ENCODE peak calls at places on chromosome 22, in five cellular contexts. B, D, G, Z and F are unnamed samples.

GRCh38 chr22:28027453-28028448 is 108.7 kb upstream of the PITPNB start:
- DNase-seq in B (no peak), G (no peak), Z (peak), D (no peak), F (no peak)

GRCh38 chr22:39223091-39223710 is 21.6 kb downstream of the PDGFB start:
- DNase-seq in G (no peak), Z (no peak), B (no peak), D (no peak), F (no peak)

GRCh38 chr22:38272373-38273134 is at the start of gene TMEM184B:
- DNase-seq in B (peak), D (no peak), G (peak), Z (peak), F (no peak)

GRCh38 chr22:36734171-36735058 is 30.9 kb upstream of the CACNG2 start:
- DNase-seq in G (no peak), B (no peak), Z (no peak), D (no peak), F (no peak)

GRCh38 chr22:45425101-45425500 is 11.6 kb downstream of the RIBC2 start:
- DNase-seq in Z (no peak), G (no peak), B (no peak), D (no peak), F (no peak)

GRCh38 chr22:24571266-24571665 is 15.5 kb downstream of the SNRPD3 start:
- DNase-seq in G (no peak), B (no peak), Z (no peak), D (no peak), F (no peak)

GRCh38 chr22:27438271-27438980 is 363.1 kb downstream of the MN1 start:
- DNase-seq in B (peak), G (no peak), D (no peak), Z (no peak), F (no peak)

GRCh38 chr22:50303848-50304527 is 3.5 kb downstream of the PLXNB2 start:
- DNase-seq in Z (no peak), D (no peak), G (no peak), B (peak), F (no peak)

GRCh38 chr22:48340727-48341709 is 1486.7 kb downstream of the BRD1 start:
- DNase-seq in B (no peak), D (no peak), G (no peak), Z (no peak), F (no peak)

GRCh38 chr22:48897959-48898358 is 929.7 kb downstream of the BRD1 start:
- DNase-seq in Z (no peak), B (no peak), D (no peak), G (no peak), F (no peak)

GRCh38 chr22:42294034-42294985 is 23.9 kb upstream of the TCF20 start:
- DNase-seq in G (no peak), B (no peak), D (no peak), Z (no peak), F (no peak)

GRCh38 chr22:29205598-29206371 is at the start of gene EMID1:
- DNase-seq in B (no peak), G (no peak), Z (no peak), D (no peak), F (no peak)

GRCh38 chr22:22798716-22799115 is 88.9 kb upstream of the IGLL5 start:
- DNase-seq in G (no peak), B (no peak), Z (no peak), D (no peak), F (no peak)

GRCh38 chr22:24159650-24160049 is 21.6 kb upstream of the SUSD2 start:
- DNase-seq in D (no peak), Z (no peak), G (no peak), B (no peak), F (no peak)

GRCh38 chr22:47552541-47553205 is 790.2 kb downstream of the TBC1D22A start:
- DNase-seq in Z (no peak), G (no peak), B (no peak), D (no peak), F (no peak)

GRCh38 chr22:27620367-27621154 is 181.0 kb downstream of the MN1 start:
- DNase-seq in Z (no peak), G (no peak), B (no peak), D (no peak), F (no peak)

GRCh38 chr22:50145741-50146439 is 24.6 kb upstream of the PANX2 start:
- DNase-seq in B (no peak), D (no peak), G (no peak), Z (no peak), F (no peak)

GRCh38 chr22:38414009-38414395 is 41.0 kb downstream of the KCNJ4 start:
- DNase-seq in G (no peak), B (no peak), D (no peak), Z (no peak), F (no peak)

GRCh38 chr22:50584106-50585096 is 1.8 kb upstream of the CHKB start:
- DNase-seq in G (no peak), B (no peak), D (no peak), Z (no peak), F (no peak)

GRCh38 chr22:40434101-40434500 is 63.7 kb downstream of the SGSM3 start:
- DNase-seq in B (no peak), Z (no peak), G (no peak), D (no peak), F (no peak)

GRCh38 chr22:42301072-42301741 is 30.8 kb upstream of the TCF20 start:
- DNase-seq in D (no peak), B (no peak), G (no peak), Z (no peak), F (no peak)

GRCh38 chr22:18966748-18967147 is 30.7 kb upstream of the PRODH start:
- DNase-seq in Z (no peak), B (no peak), D (no peak), G (no peak), F (no peak)